ENCODE peak calls at places on chromosome 11, in four cellular contexts. T is mesenchymal stem cell, C is esophagus squamous epithelium, N is Peyer's patch. B is an unnamed sample.

GRCh38 chr11:62667460-62667859 is 2.3 kb downstream of the CSKMT start:
- DNase-seq in T (no peak), C (no peak), N (no peak), B (no peak)

GRCh38 chr11:23112390-23112789 is 252.1 kb upstream of the CCDC179 start:
- DNase-seq in T (no peak), C (no peak), N (no peak), B (no peak)

GRCh38 chr11:117663826-117664225 is 133.2 kb downstream of the DSCAML1 start:
- DNase-seq in T (no peak), C (no peak), N (no peak), B (no peak)

GRCh38 chr11:75380716-75381420 is 18.4 kb upstream of the RPS3 start:
- DNase-seq in T (peak; percentile 42), C (no peak), N (peak; percentile 67), B (peak; percentile 48)

GRCh38 chr11:1460994-1461805 is 25.4 kb downstream of the MOB2 start:
- DNase-seq in T (no peak), C (no peak), N (no peak), B (no peak)

GRCh38 chr11:107741044-107741823 is 29.4 kb upstream of the SLN start:
- DNase-seq in T (peak; percentile 28), C (no peak), N (no peak), B (peak; percentile 68)

GRCh38 chr11:75644370-75644769 is 24.5 kb downstream of the MAP6 start:
- DNase-seq in T (no peak), C (no peak), N (no peak), B (no peak)

GRCh38 chr11:78379039-78379670 is 38.5 kb downstream of the GAB2 start:
- DNase-seq in T (no peak), C (no peak), N (no peak), B (no peak)

GRCh38 chr11:72813740-72814138 is 472 bp upstream of the ATG16L2 start:
- DNase-seq in T (no peak), C (no peak), N (peak; percentile 93), B (peak; percentile 97)

GRCh38 chr11:75279273-75279672 is 38.7 kb downstream of the TPBGL start:
- DNase-seq in T (no peak), C (no peak), N (no peak), B (peak; percentile 21)

GRCh38 chr11:1387961-1388762 is 1.6 kb upstream of the BRSK2 start:
- DNase-seq in T (no peak), C (no peak), N (no peak), B (peak; percentile 76)

GRCh38 chr11:57499413-57499982 is 16.0 kb downstream of the SLC43A1 start:
- DNase-seq in T (peak; percentile 91), C (peak; percentile 36), N (peak; percentile 96), B (peak; percentile 98)

GRCh38 chr11:120773501-120774031 is 250.3 kb upstream of the TBCEL start:
- DNase-seq in T (peak; percentile 14), C (no peak), N (no peak), B (no peak)

GRCh38 chr11:121654506-121655480 is 202.0 kb upstream of the SORL1-AS1 start:
- DNase-seq in T (no peak), C (no peak), N (no peak), B (no peak)

GRCh38 chr11:128497057-128497957 is 90.1 kb downstream of the ETS1 start:
- DNase-seq in T (peak; percentile 98), C (no peak), N (no peak), B (no peak)

GRCh38 chr11:33445761-33446161 is 188.6 kb downstream of the HIPK3 start:
- DNase-seq in T (peak; percentile 12), C (no peak), N (no peak), B (no peak)

GRCh38 chr11:29159552-29160465 is 857.0 kb downstream of the KCNA4 start:
- DNase-seq in T (peak; percentile 74), C (no peak), N (no peak), B (peak; percentile 27)

GRCh38 chr11:50073113-50074105 is 40.7 kb downstream of the OR4C45 start:
- DNase-seq in T (no peak), C (no peak), N (no peak), B (no peak)

GRCh38 chr11:50078001-50078400 is 45.3 kb downstream of the OR4C45 start:
- DNase-seq in T (no peak), C (no peak), N (no peak), B (no peak)

GRCh38 chr11:50074161-50074560 is 41.5 kb downstream of the OR4C45 start:
- DNase-seq in T (no peak), C (no peak), N (no peak), B (no peak)

GRCh38 chr11:50077526-50077925 is 44.9 kb downstream of the OR4C45 start:
- DNase-seq in T (no peak), C (no peak), N (no peak), B (no peak)

GRCh38 chr11:50075856-50076255 is 43.2 kb downstream of the OR4C45 start:
- DNase-seq in T (no peak), C (no peak), N (no peak), B (no peak)
- H3K9me3 ChIP-seq in T (peaks cover 6% of the 10 kb centered on the region), C (no peaks in the 10 kb centered on the region), N (no peaks in the 10 kb centered on the region), B (no peaks in the 10 kb centered on the region)

DNA sequence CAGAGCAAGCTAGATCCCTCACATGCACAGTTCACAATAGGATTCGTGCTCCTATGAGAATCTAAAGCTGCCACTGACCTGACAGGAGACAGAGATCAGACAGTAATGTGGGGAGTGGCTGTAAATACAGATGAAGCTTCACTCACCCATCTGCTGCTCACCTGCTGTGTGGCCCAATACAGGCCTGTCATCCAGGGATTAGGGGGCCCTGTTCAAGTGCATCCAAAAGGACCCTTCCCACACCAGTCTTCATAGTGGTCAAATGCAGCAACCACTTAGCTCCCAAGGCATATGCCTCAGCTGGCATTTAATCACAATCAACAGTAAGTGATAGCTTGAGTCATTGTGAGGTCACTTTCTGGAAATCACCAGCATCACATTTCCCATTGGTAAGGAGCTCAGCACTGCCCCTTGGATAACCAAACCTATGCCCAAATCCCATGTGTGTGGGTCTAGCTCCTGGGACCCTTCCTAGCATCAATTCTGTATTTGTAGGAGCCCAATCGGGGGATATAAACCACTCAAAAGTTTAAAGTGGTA is 65.6 kb downstream of the OR4C45 start:
- DNase-seq in T (no peak), C (no peak), N (no peak), B (no peak)
- H3K9me3 ChIP-seq in T (no peaks in the 10 kb centered on the region), C (no peaks in the 10 kb centered on the region), N (no peaks in the 10 kb centered on the region), B (no peaks in the 10 kb centered on the region)

DNA sequence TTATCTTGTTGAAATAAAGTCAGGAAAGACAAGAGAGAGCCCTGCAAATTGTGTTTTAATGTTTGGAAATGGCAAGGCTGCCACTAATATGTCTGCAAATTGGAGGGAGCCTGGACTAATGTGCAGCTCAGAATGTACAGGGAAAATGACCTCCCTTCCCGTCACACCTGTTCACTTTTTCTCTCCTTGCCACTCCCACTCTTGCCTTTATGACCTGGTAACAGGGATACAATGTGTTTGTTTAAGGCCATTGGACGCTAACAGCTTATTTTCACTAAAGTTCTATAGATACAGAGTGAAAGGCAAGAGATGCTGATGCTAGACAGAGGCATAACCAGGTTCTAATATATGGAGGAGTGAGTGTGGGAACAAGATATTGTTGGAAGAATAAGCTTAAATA is 203.9 kb downstream of the RAB38 start:
- DNase-seq in T (no peak), C (no peak), N (no peak), B (no peak)
- H3K9me3 ChIP-seq in T (no peaks in the 10 kb centered on the region), C (no peaks in the 10 kb centered on the region), N (no peaks in the 10 kb centered on the region), B (no peaks in the 10 kb centered on the region)

GRCh38 chr11:105232021-105232420 is 92.5 kb upstream of the CARD18 start:
- DNase-seq in T (no peak), C (no peak), N (no peak), B (no peak)
- H3K9me3 ChIP-seq in T (no peaks in the 10 kb centered on the region), C (no peaks in the 10 kb centered on the region), N (no peaks in the 10 kb centered on the region), B (no peaks in the 10 kb centered on the region)

GRCh38 chr11:119479685-119480275 is 56.8 kb upstream of the THY1 start:
- DNase-seq in T (peak; percentile 77), C (no peak), N (peak; percentile 7), B (peak; percentile 5)
- H3K9me3 ChIP-seq in T (no peaks in the 10 kb centered on the region), C (no peaks in the 10 kb centered on the region), N (no peaks in the 10 kb centered on the region), B (no peaks in the 10 kb centered on the region)

GRCh38 chr11:50169634-50170033 is 137.0 kb downstream of the OR4C45 start:
- DNase-seq in T (no peak), C (no peak), N (no peak), B (no peak)
- H3K9me3 ChIP-seq in T (no peaks in the 10 kb centered on the region), C (no peaks in the 10 kb centered on the region), N (no peaks in the 10 kb centered on the region), B (no peaks in the 10 kb centered on the region)

GRCh38 chr11:70813651-70814050 is 415.3 kb downstream of the CTTN start:
- DNase-seq in T (no peak), C (no peak), N (no peak), B (no peak)

GRCh38 chr11:70811483-70811882 is 413.2 kb downstream of the CTTN start:
- DNase-seq in T (no peak), C (no peak), N (no peak), B (no peak)

GRCh38 chr11:70811915-70812314 is 413.6 kb downstream of the CTTN start:
- DNase-seq in T (no peak), C (no peak), N (no peak), B (no peak)

GRCh38 chr11:70810131-70810530 is 411.8 kb downstream of the CTTN start:
- DNase-seq in T (no peak), C (no peak), N (no peak), B (no peak)

GRCh38 chr11:70812472-70812871 is 414.1 kb downstream of the CTTN start:
- DNase-seq in T (no peak), C (no peak), N (no peak), B (peak; percentile 43)
- H3K9me3 ChIP-seq in T (no peaks in the 10 kb centered on the region), C (no peaks in the 10 kb centered on the region), N (no peaks in the 10 kb centered on the region), B (no peaks in the 10 kb centered on the region)

GRCh38 chr11:35950082-35950481 is 6.2 kb downstream of the LDLRAD3 start:
- DNase-seq in T (no peak), C (no peak), N (no peak), B (no peak)
- H3K9me3 ChIP-seq in T (no peaks in the 10 kb centered on the region), C (no peaks in the 10 kb centered on the region), N (no peaks in the 10 kb centered on the region), B (no peaks in the 10 kb centered on the region)

B was measured in left lung.